ENCODE peak calls at places on chromosomes 2 and 18, in nine cellular contexts. J is heart right ventricle, P is upper lobe of right lung, I is gastrocnemius medialis, H is RWPE2, O is IMR-90, F is left lung, B is right lobe of liver, D is psoas muscle. C is an unnamed sample. For H3K27me3, the result is how much of the 10 kb centered on the place peaks cover.

GRCh38 chr18:45654677-45655076 is 39.4 kb downstream of the SLC14A2 start:
- ATAC-seq in J (no peak), P (no peak), I (no peak), H (no peak), O (no peak), F (no peak), B (no peak), D (no peak), C (no peak)

GRCh38 chr2:120271952-120272351 is 19.3 kb downstream of the RALB start:
- ATAC-seq in J (no peak), P (no peak), I (no peak), H (no peak), O (no peak), F (no peak), B (no peak), D (no peak), C (no peak)

GRCh38 chr2:5444168-5444567 is 248.0 kb upstream of the SOX11 start:
- ATAC-seq in J (no peak), P (no peak), I (no peak), H (no peak), O (no peak), F (no peak), B (no peak), D (no peak), C (no peak)

GRCh38 chr2:128520787-128521186 is 202.1 kb upstream of the HS6ST1 start:
- ATAC-seq in J (no peak), P (peak), I (no peak), H (no peak), O (no peak), F (no peak), B (no peak), D (no peak), C (no peak)

GRCh38 chr2:69375494-69376353 is 11.3 kb downstream of the GFPT1 start:
- ATAC-seq in J (no peak), P (peak), I (peak), H (no peak), O (peak), F (peak), B (peak), D (peak), C (no peak)

GRCh38 chr18:607930-608329 is 11.1 kb downstream of the CLUL1 start:
- ATAC-seq in J (no peak), P (peak), I (no peak), H (no peak), O (no peak), F (no peak), B (peak), D (no peak), C (peak)

GRCh38 chr2:172437419-172438063 is 10.2 kb downstream of the ITGA6 start:
- ATAC-seq in J (no peak), P (peak), I (no peak), H (no peak), O (no peak), F (no peak), B (no peak), D (no peak), C (no peak)

GRCh38 chr2:135023886-135024285 is 23.4 kb downstream of the MAP3K19 start:
- ATAC-seq in J (no peak), P (no peak), I (no peak), H (no peak), O (no peak), F (no peak), B (no peak), D (no peak), C (no peak)

GRCh38 chr2:226581661-226582060 is 218.0 kb downstream of the IRS1 start:
- ATAC-seq in J (no peak), P (no peak), I (no peak), H (no peak), O (no peak), F (no peak), B (no peak), D (no peak), C (no peak)

GRCh38 chr2:37599688-37600525 is 71.5 kb downstream of the CDC42EP3 start:
- ATAC-seq in J (no peak), P (peak), I (no peak), H (no peak), O (no peak), F (no peak), B (no peak), D (no peak), C (no peak)

GRCh38 chr2:215466097-215466909 is 30.4 kb upstream of the FN1 start:
- ATAC-seq in J (peak), P (no peak), I (no peak), H (no peak), O (peak), F (peak), B (no peak), D (peak), C (peak)

GRCh38 chr2:28201711-28202180 is 190.9 kb upstream of the FOSL2 start:
- ATAC-seq in J (peak), P (no peak), I (peak), H (no peak), O (no peak), F (no peak), B (no peak), D (peak), C (peak)

GRCh38 chr18:5520464-5520863 is 23.3 kb downstream of the EPB41L3 start:
- ATAC-seq in J (no peak), P (no peak), I (no peak), H (no peak), O (no peak), F (no peak), B (no peak), D (no peak), C (no peak)

GRCh38 chr2:206457188-206457634 is 13.9 kb downstream of the ADAM23 start:
- ATAC-seq in J (no peak), P (no peak), I (no peak), H (no peak), O (no peak), F (no peak), B (no peak), D (no peak), C (no peak)

GRCh38 chr2:219041252-219041651 is at the start of gene CFAP65:
- ATAC-seq in J (no peak), P (peak), I (no peak), H (peak), O (peak), F (no peak), B (no peak), D (peak), C (no peak)

GRCh38 chr2:30716117-30716900 is 90.9 kb downstream of the CAPN13 start:
- ATAC-seq in J (no peak), P (no peak), I (no peak), H (no peak), O (no peak), F (no peak), B (no peak), D (no peak), C (no peak)

GRCh38 chr2:31664949-31665724 is 84.4 kb upstream of the SRD5A2 start:
- ATAC-seq in J (no peak), P (no peak), I (no peak), H (no peak), O (no peak), F (no peak), B (peak), D (no peak), C (no peak)

GRCh38 chr2:98702896-98703620 is 27.9 kb downstream of the MGAT4A start:
- ATAC-seq in J (no peak), P (no peak), I (no peak), H (no peak), O (no peak), F (no peak), B (no peak), D (no peak), C (no peak)

DNA sequence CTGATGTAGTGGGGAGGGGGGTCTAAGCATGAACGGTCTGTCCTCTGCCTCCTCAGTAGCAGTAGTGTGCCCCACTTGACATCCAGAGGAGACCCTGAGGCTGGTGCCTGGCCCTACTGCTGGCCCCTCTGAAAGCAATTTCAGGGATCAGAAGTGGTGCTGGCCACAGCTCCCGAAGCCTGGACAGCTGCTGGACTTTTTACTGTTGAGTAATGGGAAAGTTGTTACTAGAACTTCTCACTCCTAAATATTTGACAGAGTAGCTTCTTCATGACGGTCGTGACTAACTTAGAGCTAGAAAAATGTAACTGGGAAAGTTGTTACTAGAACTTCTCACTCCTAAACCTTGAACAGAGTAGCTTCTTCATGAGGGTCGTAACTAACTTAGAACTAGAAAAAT is 23.3 kb downstream of the CTDP1 start:
- ATAC-seq in J (no peak), P (no peak), I (no peak), H (no peak), O (no peak), F (no peak), B (no peak), D (no peak), C (no peak)
- H3K4me3 ChIP-seq in J (no peak), P (no peak), I (no peak), H (no peak), O (no peak), F (no peak), B (no peak), D (no peak), C (no peak)

DNA sequence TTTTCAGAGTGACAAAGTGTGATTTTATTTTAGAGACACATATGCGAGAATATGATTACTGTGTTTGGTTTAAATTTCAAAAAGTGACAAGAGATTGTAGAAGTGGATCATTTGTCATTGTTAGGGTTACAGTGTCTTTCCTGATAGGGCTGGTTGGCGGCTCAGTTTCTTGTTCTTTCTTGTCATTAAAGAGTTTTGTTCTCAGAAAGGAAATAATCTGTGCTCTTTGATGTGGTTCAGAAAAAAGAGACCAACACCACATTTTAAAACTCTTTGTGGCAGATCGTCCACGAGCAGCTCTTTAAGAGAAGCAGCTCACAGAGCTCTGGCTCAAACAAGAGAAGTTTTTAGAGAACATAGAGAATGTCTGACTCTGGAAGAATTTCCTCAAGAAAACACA is 45.6 kb upstream of the ZNF532 start:
- ATAC-seq in J (no peak), P (no peak), I (no peak), H (no peak), O (no peak), F (no peak), B (no peak), D (no peak), C (no peak)
- H3K27me3 ChIP-seq in J (under half), P (under half), I (under half), H (under half), O (under half), F (under half), B (under half), D (under half), C (under half)

GRCh38 chr18:32802606-32803451 is 30.0 kb upstream of the KLHL14 start:
- ATAC-seq in J (no peak), P (no peak), I (no peak), H (no peak), O (no peak), F (no peak), B (no peak), D (no peak), C (no peak)

GRCh38 chr18:32804126-32804888 is 31.5 kb upstream of the KLHL14 start:
- ATAC-seq in J (no peak), P (no peak), I (no peak), H (no peak), O (no peak), F (no peak), B (no peak), D (no peak), C (no peak)

GRCh38 chr18:32803571-32803970 is 30.7 kb upstream of the KLHL14 start:
- ATAC-seq in J (no peak), P (no peak), I (no peak), H (no peak), O (no peak), F (no peak), B (no peak), D (no peak), C (no peak)

GRCh38 chr18:32801236-32801635 is 28.4 kb upstream of the KLHL14 start:
- ATAC-seq in J (no peak), P (no peak), I (no peak), H (no peak), O (no peak), F (no peak), B (no peak), D (no peak), C (no peak)

DNA sequence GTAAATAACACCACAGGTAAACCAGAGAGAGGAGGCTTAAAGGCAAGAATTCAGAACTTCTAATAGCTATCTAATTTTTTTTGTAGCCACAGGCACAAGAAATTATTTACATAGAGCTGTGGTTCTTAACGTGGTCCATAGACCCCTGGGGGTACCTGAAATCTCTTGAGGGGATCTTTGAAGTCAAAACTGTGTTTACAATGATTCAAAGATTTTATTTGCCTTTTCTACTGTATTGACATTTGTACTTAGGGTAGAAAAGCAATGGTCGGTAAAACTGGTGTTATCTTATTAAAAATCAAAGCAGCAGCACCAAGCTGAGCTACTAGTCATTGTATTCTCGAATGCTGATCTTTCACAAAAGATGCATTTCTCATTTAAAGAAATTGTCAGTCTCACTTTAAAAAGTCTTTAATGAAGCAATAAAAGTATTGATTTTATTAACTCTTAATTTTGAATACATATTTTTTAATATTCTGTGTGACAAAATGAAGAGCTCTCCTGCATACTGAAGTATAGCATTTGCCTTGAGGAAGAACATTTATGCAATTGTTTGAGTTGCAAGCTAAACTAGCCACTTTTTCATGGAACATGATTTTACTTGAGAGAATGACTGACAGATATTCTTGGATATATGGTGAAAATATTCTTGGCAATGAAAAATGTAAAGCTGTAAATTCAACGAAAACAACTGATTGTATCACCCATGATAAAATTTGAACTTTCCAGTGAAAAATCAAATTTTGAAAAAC is 25.6 kb upstream of the KLHL14 start:
- ATAC-seq in J (no peak), P (no peak), I (no peak), H (no peak), O (no peak), F (no peak), B (no peak), D (no peak), C (no peak)
- H3K4me3 ChIP-seq in J (no peak), P (no peak), I (no peak), H (no peak), O (no peak), F (no peak), B (no peak), D (no peak), C (no peak)

GRCh38 chr2:1874950-1875349 is 130.6 kb upstream of the PXDN start:
- ATAC-seq in J (no peak), P (no peak), I (no peak), H (no peak), O (no peak), F (no peak), B (no peak), D (no peak), C (no peak)
- H3K27me3 ChIP-seq in J (under half), P (under half), I (under half), H (under half), O (under half), F (under half), B (under half), D (under half), C (under half)

GRCh38 chr18:9969247-9969646 is 55.4 kb downstream of the VAPA start:
- ATAC-seq in J (no peak), P (peak), I (no peak), H (no peak), O (no peak), F (no peak), B (no peak), D (no peak), C (no peak)
- H3K4me3 ChIP-seq in J (no peak), P (no peak), I (no peak), H (no peak), O (no peak), F (no peak), B (no peak), D (no peak), C (no peak)

GRCh38 chr18:7805096-7805495 is 238.0 kb downstream of the PTPRM start:
- ATAC-seq in J (no peak), P (no peak), I (no peak), H (no peak), O (no peak), F (no peak), B (no peak), D (no peak), C (no peak)

GRCh38 chr18:7808992-7809391 is 241.9 kb downstream of the PTPRM start:
- ATAC-seq in J (no peak), P (no peak), I (no peak), H (no peak), O (no peak), F (no peak), B (no peak), D (no peak), C (no peak)

GRCh38 chr18:7808054-7808453 is 240.9 kb downstream of the PTPRM start:
- ATAC-seq in J (no peak), P (no peak), I (no peak), H (no peak), O (no peak), F (no peak), B (no peak), D (no peak), C (no peak)

GRCh38 chr18:7803956-7804469 is 236.9 kb downstream of the PTPRM start:
- ATAC-seq in J (no peak), P (peak), I (no peak), H (no peak), O (no peak), F (no peak), B (no peak), D (no peak), C (no peak)

DNA sequence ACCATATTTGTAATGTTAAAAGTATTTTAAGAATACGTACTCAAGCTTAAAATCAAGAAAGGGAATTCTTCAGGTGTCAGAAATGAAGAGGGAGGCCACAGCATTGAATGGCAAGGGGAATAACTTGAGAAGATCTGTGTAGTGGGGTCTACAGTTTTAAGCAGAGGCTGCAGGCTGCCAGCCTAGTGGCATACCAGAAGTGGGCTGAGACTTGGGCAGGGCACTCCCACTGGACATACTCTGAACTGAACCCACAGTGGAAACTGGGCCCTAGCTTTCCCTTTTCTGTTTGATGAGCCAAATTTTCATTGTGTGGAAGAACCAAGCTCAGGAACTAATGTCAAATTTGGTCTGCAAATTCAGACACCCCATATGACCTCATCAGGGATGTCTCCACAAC is 238.8 kb downstream of the PTPRM start:
- ATAC-seq in J (no peak), P (no peak), I (no peak), H (peak), O (no peak), F (no peak), B (no peak), D (peak), C (no peak)
- H3K27me3 ChIP-seq in J (under half), P (under half), I (under half), H (under half), O (under half), F (under half), B (under half), D (under half), C (under half)

GRCh38 chr2:15559379-15559778 is 1.8 kb downstream of the NBAS start:
- ATAC-seq in J (no peak), P (no peak), I (no peak), H (no peak), O (no peak), F (no peak), B (no peak), D (no peak), C (no peak)
- H3K4me3 ChIP-seq in J (peak), P (peak), I (peak), H (no peak), O (peak), F (no peak), B (no peak), D (peak), C (no peak)

GRCh38 chr2:12720181-12720580 is 3.4 kb downstream of the TRIB2 start:
- ATAC-seq in J (no peak), P (no peak), I (no peak), H (no peak), O (no peak), F (no peak), B (no peak), D (no peak), C (no peak)

GRCh38 chr2:12723741-12724463 is 7.2 kb downstream of the TRIB2 start:
- ATAC-seq in J (no peak), P (no peak), I (no peak), H (no peak), O (no peak), F (no peak), B (no peak), D (no peak), C (no peak)

GRCh38 chr2:12722445-12723316 is 5.9 kb downstream of the TRIB2 start:
- ATAC-seq in J (no peak), P (no peak), I (no peak), H (no peak), O (no peak), F (no peak), B (no peak), D (no peak), C (no peak)

GRCh38 chr2:12720752-12721151 is 4.0 kb downstream of the TRIB2 start:
- ATAC-seq in J (no peak), P (no peak), I (no peak), H (no peak), O (no peak), F (no peak), B (no peak), D (no peak), C (no peak)

DNA sequence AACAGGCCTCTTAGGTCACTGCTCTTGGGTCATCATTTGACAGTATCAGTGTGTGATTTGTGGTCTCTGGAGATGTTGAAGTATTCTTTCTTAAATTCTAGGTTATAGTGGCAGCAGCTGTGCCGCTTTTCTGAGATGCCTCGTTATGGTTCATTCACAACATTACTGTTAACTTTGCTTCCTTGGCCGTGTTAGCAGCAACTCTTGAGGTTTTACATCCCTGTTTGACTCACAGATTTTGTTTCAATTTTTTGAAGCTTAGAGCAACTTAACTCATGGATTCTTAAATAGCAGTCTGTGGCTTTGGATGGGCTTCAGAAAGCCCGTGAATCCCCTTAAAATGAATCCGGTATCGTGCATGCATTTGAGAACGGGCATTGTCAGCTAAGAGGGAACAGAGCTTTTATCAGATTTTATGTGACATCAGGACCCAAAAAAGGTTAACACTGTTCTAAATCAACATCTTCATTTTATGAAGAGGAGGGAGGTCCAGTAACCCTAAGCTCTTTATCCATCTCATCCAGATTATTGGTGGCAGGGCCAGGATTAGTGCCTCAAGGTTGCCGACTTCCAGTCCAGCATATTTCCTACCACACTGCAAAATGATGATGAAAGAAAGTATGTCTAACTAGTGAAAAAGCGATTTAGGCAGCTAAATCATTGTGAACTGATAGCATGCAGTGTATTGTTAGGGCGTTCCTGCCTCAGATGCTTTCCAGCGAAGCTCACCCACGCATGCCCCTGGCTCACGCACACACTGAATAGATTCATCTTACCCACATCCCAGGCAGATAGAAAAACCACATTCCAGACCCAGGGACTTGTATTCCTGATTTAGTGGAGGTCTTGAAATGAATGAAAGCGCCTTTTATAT is 5.1 kb downstream of the TRIB2 start:
- ATAC-seq in J (no peak), P (no peak), I (no peak), H (no peak), O (no peak), F (no peak), B (no peak), D (no peak), C (no peak)
- H3K27me3 ChIP-seq in J (under half), P (under half), I (under half), H (under half), O (under half), F (under half), B (under half), D (under half), C (under half)

C was measured in gastroesophageal sphincter.